ENCODE peak calls at places on chromosome 17, in nine cellular contexts. One of them, this sample, is unnamed.

GRCh38 chr17:74199306-74200092 is 4.0 kb upstream of the RPL38 start:
- DNase-seq in left cardiac atrium: peak
- DNase-seq in activated CD8-positive, alpha-beta memory T cell treated with anti-CD3 and anti-CD28 coated beads for 1 hour: peak
- DNase-seq in left kidney: peak
- DNase-seq in KG1: peak
- DNase-seq in H54: peak
- DNase-seq in NCI-H1417: no peak
- DNase-seq in posterior cingulate gyrus: peak
- DNase-seq in iPS DF 19.7: no peak
- DNase-seq in this sample: peak

GRCh38 chr17:30600830-30601494 is 123.8 kb downstream of the GOSR1 start:
- DNase-seq in left cardiac atrium: no peak
- DNase-seq in activated CD8-positive, alpha-beta memory T cell treated with anti-CD3 and anti-CD28 coated beads for 1 hour: peak
- DNase-seq in left kidney: peak
- DNase-seq in KG1: peak
- DNase-seq in H54: peak
- DNase-seq in NCI-H1417: peak
- DNase-seq in posterior cingulate gyrus: no peak
- DNase-seq in iPS DF 19.7: no peak
- DNase-seq in this sample: no peak

GRCh38 chr17:7314719-7315569 is at the start of gene GPS2:
- DNase-seq in left cardiac atrium: peak
- DNase-seq in activated CD8-positive, alpha-beta memory T cell treated with anti-CD3 and anti-CD28 coated beads for 1 hour: peak
- DNase-seq in left kidney: peak
- DNase-seq in KG1: peak
- DNase-seq in H54: peak
- DNase-seq in NCI-H1417: peak
- DNase-seq in posterior cingulate gyrus: peak
- DNase-seq in iPS DF 19.7: no peak
- DNase-seq in this sample: peak

GRCh38 chr17:3621146-3621720 is 12.0 kb upstream of the TRPV1 start:
- DNase-seq in left cardiac atrium: no peak
- DNase-seq in activated CD8-positive, alpha-beta memory T cell treated with anti-CD3 and anti-CD28 coated beads for 1 hour: no peak
- DNase-seq in left kidney: no peak
- DNase-seq in KG1: no peak
- DNase-seq in H54: no peak
- DNase-seq in NCI-H1417: no peak
- DNase-seq in posterior cingulate gyrus: no peak
- DNase-seq in iPS DF 19.7: no peak
- DNase-seq in this sample: no peak

GRCh38 chr17:81310963-81311550 is 15.9 kb upstream of the SLC38A10 start:
- DNase-seq in left cardiac atrium: no peak
- DNase-seq in activated CD8-positive, alpha-beta memory T cell treated with anti-CD3 and anti-CD28 coated beads for 1 hour: no peak
- DNase-seq in left kidney: peak
- DNase-seq in KG1: no peak
- DNase-seq in H54: no peak
- DNase-seq in NCI-H1417: no peak
- DNase-seq in posterior cingulate gyrus: no peak
- DNase-seq in iPS DF 19.7: no peak
- DNase-seq in this sample: no peak

GRCh38 chr17:72349508-72350472 is 229.0 kb downstream of the SOX9 start:
- DNase-seq in left cardiac atrium: no peak
- DNase-seq in activated CD8-positive, alpha-beta memory T cell treated with anti-CD3 and anti-CD28 coated beads for 1 hour: no peak
- DNase-seq in left kidney: peak
- DNase-seq in KG1: no peak
- DNase-seq in H54: no peak
- DNase-seq in NCI-H1417: no peak
- DNase-seq in posterior cingulate gyrus: no peak
- DNase-seq in iPS DF 19.7: no peak
- DNase-seq in this sample: no peak

GRCh38 chr17:40035162-40035559 is 19.0 kb downstream of the MED24 start:
- DNase-seq in left cardiac atrium: no peak
- DNase-seq in activated CD8-positive, alpha-beta memory T cell treated with anti-CD3 and anti-CD28 coated beads for 1 hour: no peak
- DNase-seq in left kidney: peak
- DNase-seq in KG1: no peak
- DNase-seq in H54: no peak
- DNase-seq in NCI-H1417: no peak
- DNase-seq in posterior cingulate gyrus: peak
- DNase-seq in iPS DF 19.7: no peak
- DNase-seq in this sample: no peak

GRCh38 chr17:61670691-61671090 is 79.7 kb upstream of the NACA2 start:
- DNase-seq in left cardiac atrium: no peak
- DNase-seq in activated CD8-positive, alpha-beta memory T cell treated with anti-CD3 and anti-CD28 coated beads for 1 hour: no peak
- DNase-seq in left kidney: no peak
- DNase-seq in KG1: no peak
- DNase-seq in H54: no peak
- DNase-seq in NCI-H1417: no peak
- DNase-seq in posterior cingulate gyrus: no peak
- DNase-seq in iPS DF 19.7: no peak
- DNase-seq in this sample: no peak

GRCh38 chr17:28372203-28372944 is 880 bp downstream of the SARM1 start:
- DNase-seq in left cardiac atrium: no peak
- DNase-seq in activated CD8-positive, alpha-beta memory T cell treated with anti-CD3 and anti-CD28 coated beads for 1 hour: no peak
- DNase-seq in left kidney: peak
- DNase-seq in KG1: no peak
- DNase-seq in H54: no peak
- DNase-seq in NCI-H1417: peak
- DNase-seq in posterior cingulate gyrus: no peak
- DNase-seq in iPS DF 19.7: no peak
- DNase-seq in this sample: no peak

GRCh38 chr17:75619506-75620431 is 13.5 kb upstream of the SMIM5 start:
- DNase-seq in left cardiac atrium: no peak
- DNase-seq in activated CD8-positive, alpha-beta memory T cell treated with anti-CD3 and anti-CD28 coated beads for 1 hour: no peak
- DNase-seq in left kidney: peak
- DNase-seq in KG1: no peak
- DNase-seq in H54: peak
- DNase-seq in NCI-H1417: peak
- DNase-seq in posterior cingulate gyrus: no peak
- DNase-seq in iPS DF 19.7: peak
- DNase-seq in this sample: no peak

GRCh38 chr17:78507526-78507925 is 69.7 kb downstream of the DNAH17 start:
- DNase-seq in left cardiac atrium: no peak
- DNase-seq in activated CD8-positive, alpha-beta memory T cell treated with anti-CD3 and anti-CD28 coated beads for 1 hour: no peak
- DNase-seq in left kidney: no peak
- DNase-seq in KG1: no peak
- DNase-seq in H54: no peak
- DNase-seq in NCI-H1417: no peak
- DNase-seq in posterior cingulate gyrus: no peak
- DNase-seq in iPS DF 19.7: no peak
- DNase-seq in this sample: no peak

GRCh38 chr17:8758137-8758596 is at the start of gene SPDYE4:
- DNase-seq in left cardiac atrium: no peak
- DNase-seq in activated CD8-positive, alpha-beta memory T cell treated with anti-CD3 and anti-CD28 coated beads for 1 hour: no peak
- DNase-seq in left kidney: no peak
- DNase-seq in KG1: no peak
- DNase-seq in H54: no peak
- DNase-seq in NCI-H1417: no peak
- DNase-seq in posterior cingulate gyrus: no peak
- DNase-seq in iPS DF 19.7: no peak
- DNase-seq in this sample: no peak

This sample was measured in CD4-positive, CD25-positive, alpha-beta regulatory T cell.